ENCODE peak calls at places on chromosomes 2 and 18, in nine cellular contexts. One of them, this sample, is unnamed.
A peak's percentile ranks its signal among the peaks of the same experiment; 100 is the strongest.

GRCh38 chr2:165434865-165435500 is 34.5 kb upstream of the CSRNP3 start:
- DNase-seq in lung: no peak
- DNase-seq in HepG2: no peak
- DNase-seq in AG04450: no peak
- DNase-seq in CD8-positive, alpha-beta memory T cell: no peak
- DNase-seq in hepatocyte: peak; percentile 9
- DNase-seq in aorta: no peak
- DNase-seq in heart right ventricle: no peak
- DNase-seq in heart left ventricle: no peak
- DNase-seq in this sample: no peak

GRCh38 chr2:161321944-161322343 is 13.7 kb downstream of the PSMD14 start:
- DNase-seq in lung: no peak
- DNase-seq in HepG2: no peak
- DNase-seq in AG04450: no peak
- DNase-seq in CD8-positive, alpha-beta memory T cell: no peak
- DNase-seq in hepatocyte: no peak
- DNase-seq in aorta: no peak
- DNase-seq in heart right ventricle: no peak
- DNase-seq in heart left ventricle: no peak
- DNase-seq in this sample: no peak

GRCh38 chr2:10879624-10880585 is 31.8 kb upstream of the KCNF1 start:
- DNase-seq in lung: no peak
- DNase-seq in HepG2: no peak
- DNase-seq in AG04450: no peak
- DNase-seq in CD8-positive, alpha-beta memory T cell: no peak
- DNase-seq in hepatocyte: no peak
- DNase-seq in aorta: no peak
- DNase-seq in heart right ventricle: no peak
- DNase-seq in heart left ventricle: no peak
- DNase-seq in this sample: no peak

GRCh38 chr2:137316075-137316474 is 550.7 kb downstream of the THSD7B start:
- DNase-seq in lung: no peak
- DNase-seq in HepG2: no peak
- DNase-seq in AG04450: no peak
- DNase-seq in CD8-positive, alpha-beta memory T cell: no peak
- DNase-seq in hepatocyte: no peak
- DNase-seq in aorta: no peak
- DNase-seq in heart right ventricle: no peak
- DNase-seq in heart left ventricle: no peak
- DNase-seq in this sample: no peak

GRCh38 chr2:202786792-202787191 is 84.8 kb downstream of the ICA1L start:
- DNase-seq in lung: no peak
- DNase-seq in HepG2: peak; percentile 21
- DNase-seq in AG04450: no peak
- DNase-seq in CD8-positive, alpha-beta memory T cell: no peak
- DNase-seq in hepatocyte: no peak
- DNase-seq in aorta: no peak
- DNase-seq in heart right ventricle: no peak
- DNase-seq in heart left ventricle: no peak
- DNase-seq in this sample: no peak

GRCh38 chr2:236940497-236940896 is 145.2 kb upstream of the COPS8 start:
- DNase-seq in lung: peak; percentile 4
- DNase-seq in HepG2: no peak
- DNase-seq in AG04450: no peak
- DNase-seq in CD8-positive, alpha-beta memory T cell: no peak
- DNase-seq in hepatocyte: no peak
- DNase-seq in aorta: no peak
- DNase-seq in heart right ventricle: no peak
- DNase-seq in heart left ventricle: no peak
- DNase-seq in this sample: no peak

GRCh38 chr18:79575891-79576685 is 103.5 kb upstream of the CTDP1 start:
- DNase-seq in lung: no peak
- DNase-seq in HepG2: no peak
- DNase-seq in AG04450: peak; percentile 77
- DNase-seq in CD8-positive, alpha-beta memory T cell: peak; percentile 44
- DNase-seq in hepatocyte: peak; percentile 73
- DNase-seq in aorta: peak; percentile 64
- DNase-seq in heart right ventricle: peak; percentile 34
- DNase-seq in heart left ventricle: peak; percentile 75
- DNase-seq in this sample: peak; percentile 74

GRCh38 chr2:207432471-207432870 is 97.3 kb upstream of the CREB1 start:
- DNase-seq in lung: no peak
- DNase-seq in HepG2: no peak
- DNase-seq in AG04450: peak; percentile 24
- DNase-seq in CD8-positive, alpha-beta memory T cell: no peak
- DNase-seq in hepatocyte: no peak
- DNase-seq in aorta: no peak
- DNase-seq in heart right ventricle: no peak
- DNase-seq in heart left ventricle: no peak
- DNase-seq in this sample: no peak

GRCh38 chr2:132670961-132671781 is 1.2 kb upstream of the LYPD1 start:
- DNase-seq in lung: no peak
- DNase-seq in HepG2: no peak
- DNase-seq in AG04450: peak; percentile 84
- DNase-seq in CD8-positive, alpha-beta memory T cell: no peak
- DNase-seq in hepatocyte: peak; percentile 37
- DNase-seq in aorta: peak; percentile 62
- DNase-seq in heart right ventricle: no peak
- DNase-seq in heart left ventricle: no peak
- DNase-seq in this sample: no peak

GRCh38 chr18:36761186-36761698 is 67.6 kb downstream of the TPGS2 start:
- DNase-seq in lung: no peak
- DNase-seq in HepG2: peak; percentile 7
- DNase-seq in AG04450: no peak
- DNase-seq in CD8-positive, alpha-beta memory T cell: no peak
- DNase-seq in hepatocyte: no peak
- DNase-seq in aorta: no peak
- DNase-seq in heart right ventricle: no peak
- DNase-seq in heart left ventricle: no peak
- DNase-seq in this sample: no peak

GRCh38 chr2:18741888-18742287 is 152.5 kb upstream of the NT5C1B start:
- DNase-seq in lung: peak; percentile 39
- DNase-seq in HepG2: no peak
- DNase-seq in AG04450: peak; percentile 90
- DNase-seq in CD8-positive, alpha-beta memory T cell: no peak
- DNase-seq in hepatocyte: peak; percentile 40
- DNase-seq in aorta: no peak
- DNase-seq in heart right ventricle: peak; percentile 15
- DNase-seq in heart left ventricle: no peak
- DNase-seq in this sample: peak; percentile 76

GRCh38 chr2:205372141-205372540 is 310.2 kb upstream of the NRP2 start:
- DNase-seq in lung: no peak
- DNase-seq in HepG2: no peak
- DNase-seq in AG04450: peak; percentile 16
- DNase-seq in CD8-positive, alpha-beta memory T cell: no peak
- DNase-seq in hepatocyte: no peak
- DNase-seq in aorta: no peak
- DNase-seq in heart right ventricle: no peak
- DNase-seq in heart left ventricle: no peak
- DNase-seq in this sample: no peak

GRCh38 chr18:41938445-41938844 is 16.6 kb upstream of the PIK3C3 start:
- DNase-seq in lung: no peak
- DNase-seq in HepG2: no peak
- DNase-seq in AG04450: peak; percentile 86
- DNase-seq in CD8-positive, alpha-beta memory T cell: no peak
- DNase-seq in hepatocyte: no peak
- DNase-seq in aorta: no peak
- DNase-seq in heart right ventricle: no peak
- DNase-seq in heart left ventricle: no peak
- DNase-seq in this sample: no peak

GRCh38 chr2:216882876-216883275 is 23.0 kb upstream of the TNP1 start:
- DNase-seq in lung: no peak
- DNase-seq in HepG2: no peak
- DNase-seq in AG04450: no peak
- DNase-seq in CD8-positive, alpha-beta memory T cell: no peak
- DNase-seq in hepatocyte: no peak
- DNase-seq in aorta: no peak
- DNase-seq in heart right ventricle: no peak
- DNase-seq in heart left ventricle: no peak
- DNase-seq in this sample: no peak

GRCh38 chr2:149701241-149701640 is 113.7 kb upstream of the MMADHC start:
- DNase-seq in lung: no peak
- DNase-seq in HepG2: no peak
- DNase-seq in AG04450: no peak
- DNase-seq in CD8-positive, alpha-beta memory T cell: no peak
- DNase-seq in hepatocyte: peak; percentile 12
- DNase-seq in aorta: no peak
- DNase-seq in heart right ventricle: no peak
- DNase-seq in heart left ventricle: no peak
- DNase-seq in this sample: no peak

GRCh38 chr2:47172922-47173695 is 18.0 kb upstream of the STPG4 start:
- DNase-seq in lung: no peak
- DNase-seq in HepG2: no peak
- DNase-seq in AG04450: no peak
- DNase-seq in CD8-positive, alpha-beta memory T cell: no peak
- DNase-seq in hepatocyte: no peak
- DNase-seq in aorta: no peak
- DNase-seq in heart right ventricle: no peak
- DNase-seq in heart left ventricle: no peak
- DNase-seq in this sample: no peak
- H3K27ac ChIP-seq in lung: no peak overlapping the region
- H3K27ac ChIP-seq in HepG2: peak overlapping the region; percentile 66
- H3K27ac ChIP-seq in AG04450: no peak overlapping the region
- H3K27ac ChIP-seq in CD8-positive, alpha-beta memory T cell: no peak overlapping the region
- H3K27ac ChIP-seq in hepatocyte: peak overlapping the region; percentile 98
- H3K27ac ChIP-seq in aorta: no peak overlapping the region
- H3K27ac ChIP-seq in heart right ventricle: no peak overlapping the region
- H3K27ac ChIP-seq in heart left ventricle: no peak overlapping the region
- H3K27ac ChIP-seq in this sample: peak overlapping the region; percentile 98

GRCh38 chr18:13502585-13502984 is 223.8 kb downstream of the FAM210A start:
- DNase-seq in lung: no peak
- DNase-seq in HepG2: no peak
- DNase-seq in AG04450: no peak
- DNase-seq in CD8-positive, alpha-beta memory T cell: no peak
- DNase-seq in hepatocyte: no peak
- DNase-seq in aorta: no peak
- DNase-seq in heart right ventricle: peak; percentile 36
- DNase-seq in heart left ventricle: no peak
- DNase-seq in this sample: peak; percentile 50
- H3K4me3 ChIP-seq in lung: no peak overlapping the region
- H3K4me3 ChIP-seq in HepG2: no peak overlapping the region
- H3K4me3 ChIP-seq in AG04450: no peak overlapping the region
- H3K4me3 ChIP-seq in CD8-positive, alpha-beta memory T cell: no peak overlapping the region
- H3K4me3 ChIP-seq in hepatocyte: no peak overlapping the region
- H3K4me3 ChIP-seq in aorta: no peak overlapping the region
- H3K4me3 ChIP-seq in heart right ventricle: no peak overlapping the region
- H3K4me3 ChIP-seq in heart left ventricle: peak overlapping the region; percentile 22
- H3K4me3 ChIP-seq in this sample: no peak overlapping the region

DNA sequence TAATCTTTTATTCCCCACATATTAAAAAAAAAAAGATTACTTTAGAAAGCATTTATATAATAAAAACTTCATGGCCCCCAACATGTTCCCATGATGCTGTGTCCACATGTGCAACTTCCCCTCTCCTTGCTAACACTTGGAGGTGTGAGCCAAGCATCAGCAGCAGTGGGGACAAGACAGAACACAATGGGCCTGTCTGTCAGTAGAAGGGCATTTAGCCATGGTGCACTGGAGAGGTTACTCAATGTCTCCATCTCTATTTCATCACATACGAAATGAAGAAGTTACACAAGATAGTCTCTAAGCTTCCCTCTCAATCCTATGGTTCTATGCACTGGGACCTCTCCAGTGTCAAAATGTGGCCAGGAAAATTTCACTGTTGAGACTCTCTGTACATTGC is 2.5 kb downstream of the VIT start:
- DNase-seq in lung: no peak
- DNase-seq in HepG2: no peak
- DNase-seq in AG04450: no peak
- DNase-seq in CD8-positive, alpha-beta memory T cell: no peak
- DNase-seq in hepatocyte: no peak
- DNase-seq in aorta: no peak
- DNase-seq in heart right ventricle: no peak
- DNase-seq in heart left ventricle: no peak
- DNase-seq in this sample: peak; percentile 71
- H3K27ac ChIP-seq in lung: no peak overlapping the region
- H3K27ac ChIP-seq in HepG2: no peak overlapping the region
- H3K27ac ChIP-seq in AG04450: no peak overlapping the region
- H3K27ac ChIP-seq in CD8-positive, alpha-beta memory T cell: no peak overlapping the region
- H3K27ac ChIP-seq in hepatocyte: no peak overlapping the region
- H3K27ac ChIP-seq in aorta: no peak overlapping the region
- H3K27ac ChIP-seq in heart right ventricle: no peak overlapping the region
- H3K27ac ChIP-seq in heart left ventricle: no peak overlapping the region
- H3K27ac ChIP-seq in this sample: no peak overlapping the region

GRCh38 chr2:89841476-89841840 is 1150.0 kb downstream of the RPIA start:
- DNase-seq in lung: no peak
- DNase-seq in HepG2: no peak
- DNase-seq in AG04450: no peak
- DNase-seq in CD8-positive, alpha-beta memory T cell: no peak
- DNase-seq in hepatocyte: no peak
- DNase-seq in aorta: no peak
- DNase-seq in heart right ventricle: no peak
- DNase-seq in heart left ventricle: no peak
- DNase-seq in this sample: no peak

GRCh38 chr2:89842180-89842908 is 1150.9 kb downstream of the RPIA start:
- DNase-seq in lung: no peak
- DNase-seq in HepG2: no peak
- DNase-seq in AG04450: no peak
- DNase-seq in CD8-positive, alpha-beta memory T cell: peak; percentile 29
- DNase-seq in hepatocyte: no peak
- DNase-seq in aorta: peak; percentile 50
- DNase-seq in heart right ventricle: no peak
- DNase-seq in heart left ventricle: no peak
- DNase-seq in this sample: no peak

GRCh38 chr2:89833780-89834117 is 1142.3 kb downstream of the RPIA start:
- DNase-seq in lung: no peak
- DNase-seq in HepG2: no peak
- DNase-seq in AG04450: no peak
- DNase-seq in CD8-positive, alpha-beta memory T cell: no peak
- DNase-seq in hepatocyte: peak; percentile 21
- DNase-seq in aorta: no peak
- DNase-seq in heart right ventricle: no peak
- DNase-seq in heart left ventricle: no peak
- DNase-seq in this sample: no peak

GRCh38 chr2:89834306-89834705 is 1142.8 kb downstream of the RPIA start:
- DNase-seq in lung: no peak
- DNase-seq in HepG2: no peak
- DNase-seq in AG04450: no peak
- DNase-seq in CD8-positive, alpha-beta memory T cell: no peak
- DNase-seq in hepatocyte: no peak
- DNase-seq in aorta: no peak
- DNase-seq in heart right ventricle: no peak
- DNase-seq in heart left ventricle: no peak
- DNase-seq in this sample: no peak

DNA sequence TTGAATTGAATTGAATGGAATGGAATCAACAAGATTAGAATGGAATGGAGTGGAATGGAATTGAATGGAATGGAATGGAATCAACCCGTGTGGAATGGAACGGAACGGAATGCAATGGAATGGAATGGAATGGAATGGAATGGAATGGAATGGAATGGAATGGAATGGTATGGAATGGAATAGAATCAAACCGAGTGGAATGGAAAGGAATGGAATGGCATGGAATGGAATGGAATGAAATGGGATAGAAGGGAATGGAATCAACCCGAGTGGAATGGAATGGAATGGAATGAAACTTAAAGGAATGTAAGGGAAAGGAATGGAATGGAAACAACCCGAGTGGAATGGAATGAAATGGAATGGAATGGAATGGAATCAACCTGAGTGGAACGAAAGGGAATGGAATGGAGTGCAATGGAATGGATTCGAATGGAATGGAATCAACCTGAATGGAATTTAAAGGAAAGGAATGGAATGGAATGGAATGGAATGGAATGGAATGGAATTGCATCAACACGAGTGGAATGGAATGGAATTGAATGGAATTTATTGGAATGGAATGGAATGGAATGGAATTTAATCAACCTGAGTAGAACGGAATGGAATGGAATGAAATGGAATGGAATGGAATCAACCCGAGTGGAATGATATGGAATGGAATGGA is 1146.6 kb downstream of the RPIA start:
- DNase-seq in lung: no peak
- DNase-seq in HepG2: no peak
- DNase-seq in AG04450: no peak
- DNase-seq in CD8-positive, alpha-beta memory T cell: no peak
- DNase-seq in hepatocyte: no peak
- DNase-seq in aorta: no peak
- DNase-seq in heart right ventricle: no peak
- DNase-seq in heart left ventricle: no peak
- DNase-seq in this sample: no peak
- H3K4me3 ChIP-seq in lung: no peak overlapping the region
- H3K4me3 ChIP-seq in HepG2: no peak overlapping the region
- H3K4me3 ChIP-seq in AG04450: no peak overlapping the region
- H3K4me3 ChIP-seq in CD8-positive, alpha-beta memory T cell: no peak overlapping the region
- H3K4me3 ChIP-seq in hepatocyte: no peak overlapping the region
- H3K4me3 ChIP-seq in aorta: no peak overlapping the region
- H3K4me3 ChIP-seq in heart right ventricle: no peak overlapping the region
- H3K4me3 ChIP-seq in heart left ventricle: no peak overlapping the region
- H3K4me3 ChIP-seq in this sample: no peak overlapping the region